ENCODE peak calls at places on chromosomes 1 and 21, in eight cellular contexts. H, F, S, I, G, Y, C and O are unnamed samples. For H3K4me1 and H3K27me3, the result is how much of the 10 kb centered on the place peaks cover.

GRCh38 chr1:204672482-204673216 is 12.9 kb downstream of the LRRN2 start:
- DNase-seq in I (no peak), Y (no peak), F (no peak), C (no peak), S (no peak), H (no peak), G (no peak), O (no peak)

GRCh38 chr1:38029081-38029681 is 16.6 kb downstream of the UTP11 start:
- DNase-seq in Y (no peak), S (no peak), F (no peak), G (no peak), I (no peak), H (no peak), C (peak), O (no peak)

GRCh38 chr21:34613679-34614442 is 1.1 kb downstream of the RCAN1 start:
- DNase-seq in I (no peak), G (no peak), S (no peak), Y (no peak), H (no peak), C (peak), F (peak), O (no peak)

GRCh38 chr1:77687519-77687906 is 5.1 kb upstream of the ZZZ3 start:
- DNase-seq in S (peak), I (no peak), Y (no peak), G (no peak), H (no peak), F (no peak), C (peak), O (no peak)

GRCh38 chr1:221264848-221265247 is 385.6 kb downstream of the HLX start:
- DNase-seq in H (no peak), F (no peak), G (no peak), S (no peak), I (no peak), Y (no peak), C (no peak), O (no peak)

GRCh38 chr1:204746838-204747442 is 61.4 kb upstream of the LRRN2 start:
- DNase-seq in F (peak), H (no peak), C (peak), Y (no peak), S (peak), G (peak), I (peak), O (peak)

GRCh38 chr1:89260575-89261275 is 11.9 kb downstream of the GBP5 start:
- DNase-seq in Y (no peak), I (no peak), S (no peak), H (no peak), G (no peak), C (peak), F (no peak), O (no peak)

GRCh38 chr1:19704247-19705113 is 39.8 kb downstream of the HTR6 start:
- DNase-seq in Y (peak), F (peak), H (peak), S (peak), G (peak), I (peak), C (peak), O (peak)

GRCh38 chr1:117582341-117582902 is 23.4 kb upstream of the TENT5C start:
- DNase-seq in H (no peak), S (no peak), Y (no peak), C (peak), I (no peak), G (no peak), F (no peak), O (peak)

GRCh38 chr1:57986432-57986831 is 560.1 kb downstream of the OMA1 start:
- DNase-seq in Y (no peak), H (no peak), S (no peak), G (no peak), C (no peak), I (no peak), F (no peak), O (no peak)

GRCh38 chr1:241934181-241934815 is 23.3 kb upstream of the BECN2 start:
- DNase-seq in C (peak), H (no peak), I (peak), G (no peak), Y (no peak), F (no peak), S (no peak), O (no peak)

GRCh38 chr1:48859429-48859828 is 82.7 kb upstream of the BEND5 start:
- DNase-seq in Y (no peak), F (no peak), I (no peak), S (no peak), C (peak), H (no peak), G (no peak), O (no peak)

GRCh38 chr1:22712502-22713271 is 2.0 kb downstream of the EPHB2 start:
- DNase-seq in C (no peak), I (no peak), Y (no peak), S (peak), F (no peak), H (no peak), G (peak), O (no peak)

GRCh38 chr1:33072707-33073106 is 8.2 kb upstream of the AZIN2 start:
- DNase-seq in S (no peak), H (no peak), C (peak), F (no peak), G (no peak), Y (no peak), I (no peak), O (no peak)

GRCh38 chr21:43190544-43191340 is 21.9 kb downstream of the CRYAA start:
- DNase-seq in F (no peak), C (no peak), G (no peak), H (peak), S (no peak), I (no peak), Y (no peak), O (no peak)

GRCh38 chr21:46443910-46444309 is 14.8 kb upstream of the DIP2A start:
- DNase-seq in S (no peak), G (no peak), I (no peak), Y (no peak), H (no peak), C (no peak), F (no peak), O (no peak)

GRCh38 chr1:204089044-204089751 is 16.3 kb downstream of the SOX13 start:
- DNase-seq in C (peak), S (no peak), Y (no peak), I (no peak), G (peak), F (no peak), H (peak), O (peak)

GRCh38 chr1:50105430-50105829 is 3.3 kb upstream of the ELAVL4 start:
- DNase-seq in I (no peak), C (no peak), H (no peak), S (no peak), Y (no peak), F (no peak), G (no peak), O (no peak)

GRCh38 chr1:179175011-179175934 is 54.2 kb downstream of the ABL2 start:
- DNase-seq in C (peak), H (peak), Y (no peak), I (no peak), F (no peak), S (no peak), G (no peak), O (no peak)

GRCh38 chr1:170881268-170882265 is 53.8 kb upstream of the MROH9 start:
- DNase-seq in S (peak), I (no peak), H (no peak), G (no peak), Y (no peak), F (no peak), C (peak), O (no peak)

GRCh38 chr1:11961230-11961629 is 19.0 kb upstream of the MFN2 start:
- DNase-seq in F (no peak), G (no peak), C (no peak), H (peak), I (no peak), Y (no peak), S (peak), O (no peak)

GRCh38 chr1:25784575-25785051 is 15.4 kb upstream of the SELENON start:
- DNase-seq in G (no peak), H (no peak), I (no peak), C (peak), F (no peak), Y (no peak), S (no peak), O (no peak)

GRCh38 chr1:151574575-151575529 is 34.7 kb downstream of the TUFT1 start:
- DNase-seq in H (no peak), Y (no peak), S (no peak), G (peak), I (no peak), C (peak), F (no peak), O (peak)

GRCh38 chr1:109814993-109815786 is 51.5 kb upstream of the EPS8L3 start:
- DNase-seq in S (no peak), I (no peak), C (no peak), G (no peak), H (no peak), Y (no peak), F (no peak), O (no peak)

GRCh38 chr1:29912413-29912812 is 676.1 kb downstream of the PTPRU start:
- DNase-seq in Y (no peak), G (no peak), C (peak), I (no peak), S (no peak), H (no peak), F (no peak), O (no peak)

GRCh38 chr1:220372451-220372850 is 100.2 kb upstream of the RAB3GAP2 start:
- DNase-seq in F (no peak), S (no peak), G (no peak), C (no peak), I (no peak), H (no peak), Y (no peak), O (no peak)

GRCh38 chr1:30727796-30728195 is 4.4 kb upstream of the MATN1 start:
- DNase-seq in C (peak), S (no peak), G (no peak), I (no peak), Y (no peak), H (no peak), F (no peak), O (no peak)

GRCh38 chr1:94013331-94013925 is 104.2 kb upstream of the GCLM start:
- DNase-seq in I (no peak), C (no peak), H (no peak), F (no peak), G (no peak), S (peak), Y (no peak), O (no peak)

GRCh38 chr1:55813619-55814018 is 598.5 kb upstream of the USP24 start:
- DNase-seq in C (peak), I (no peak), G (peak), Y (peak), F (no peak), H (peak), S (no peak), O (no peak)

GRCh38 chr1:3895279-3895950 is 4.7 kb downstream of the C1orf174 start:
- DNase-seq in I (no peak), G (no peak), H (no peak), S (no peak), C (peak), F (peak), Y (no peak), O (peak)

GRCh38 chr1:246934777-246935176 is 3.0 kb upstream of the AHCTF1 start:
- DNase-seq in C (no peak), F (no peak), I (no peak), S (no peak), H (no peak), G (no peak), Y (no peak), O (no peak)

GRCh38 chr1:60922304-60922703 is 160.1 kb upstream of the NFIA start:
- DNase-seq in G (peak), H (peak), Y (peak), I (no peak), F (no peak), C (no peak), S (no peak), O (no peak)

GRCh38 chr1:181152892-181153633 is 64.6 kb downstream of the IER5 start:
- DNase-seq in Y (peak), G (peak), I (no peak), H (peak), F (no peak), C (peak), S (peak), O (peak)

DNA sequence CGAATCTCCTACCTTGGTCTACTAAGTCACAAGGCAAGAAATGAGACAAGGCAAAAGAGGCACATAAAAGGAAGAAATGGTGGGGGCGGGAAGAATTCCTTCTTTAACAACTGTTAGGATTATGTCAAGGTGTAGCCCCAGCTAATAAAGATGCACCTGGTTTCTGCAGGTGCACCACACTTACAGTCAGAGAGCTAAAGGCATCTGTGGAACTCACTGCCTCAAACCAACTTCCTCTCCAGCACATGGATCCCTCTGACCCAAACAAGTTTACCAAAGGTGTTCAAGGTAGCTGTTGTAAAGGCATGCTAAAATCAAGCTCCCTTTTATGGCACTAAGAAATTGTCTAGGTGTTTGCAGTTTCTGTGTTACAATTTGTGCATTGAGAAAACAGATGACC is 38.1 kb downstream of the TGFBR3 start:
- DNase-seq in Y (no peak), F (no peak), I (no peak), S (no peak), C (no peak), G (no peak), H (no peak), O (no peak)
- H3K4me1 ChIP-seq in Y (under half), F (under half), I (under half), S (under half), C (under half), G (under half), H (under half), O (under half)

GRCh38 chr21:21828130-21828529 is 829.9 kb downstream of the NCAM2 start:
- DNase-seq in Y (no peak), I (no peak), H (no peak), F (no peak), G (no peak), S (no peak), C (no peak), O (no peak)

DNA sequence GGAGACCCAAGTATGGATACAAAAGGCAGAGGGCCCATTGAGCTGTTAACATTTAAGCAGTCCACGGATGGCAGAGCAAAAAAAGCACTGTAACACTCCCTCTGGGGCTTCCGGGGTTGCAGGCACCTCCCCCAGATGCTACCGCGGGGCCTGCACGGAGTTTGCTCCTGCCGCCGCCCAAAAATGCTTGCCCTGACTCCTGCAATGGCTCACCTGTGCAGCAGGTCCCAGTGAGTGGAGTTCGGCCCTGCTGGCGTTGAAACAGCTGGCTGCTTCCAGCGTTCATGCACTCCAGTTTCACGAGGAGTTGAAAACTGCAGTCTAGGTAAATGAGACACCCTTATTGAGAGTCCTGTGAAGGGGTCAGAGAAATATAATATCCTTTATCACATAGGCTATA is 832.8 kb downstream of the NCAM2 start:
- DNase-seq in G (no peak), F (no peak), Y (no peak), H (no peak), I (no peak), C (no peak), S (no peak), O (peak)
- H3K27me3 ChIP-seq in G (under half), F (under half), Y (under half), H (under half), I (under half), C (under half), S (under half), O (under half)

GRCh38 chr1:156508955-156509234 is 8.3 kb upstream of the MEF2D start:
- DNase-seq in H (no peak), Y (no peak), G (peak), F (no peak), I (no peak), C (peak), S (no peak), O (no peak)
- H3K4me1 ChIP-seq in H (under half), Y (under half), G (under half), F (under half), I (under half), C (under half), S (under half), O (under half)

GRCh38 chr1:2805801-2806430 is 4.4 kb upstream of the TTC34 start:
- DNase-seq in G (no peak), I (no peak), Y (no peak), H (no peak), S (no peak), F (peak), C (no peak), O (peak)

GRCh38 chr1:2808386-2808705 is 6.9 kb upstream of the TTC34 start:
- DNase-seq in F (no peak), G (no peak), H (no peak), I (no peak), S (no peak), C (no peak), Y (no peak), O (no peak)

GRCh38 chr1:2808831-2809605 is 7.5 kb upstream of the TTC34 start:
- DNase-seq in F (no peak), S (no peak), H (no peak), G (no peak), C (no peak), I (no peak), Y (no peak), O (no peak)

GRCh38 chr1:2807678-2808385 is 6.3 kb upstream of the TTC34 start:
- DNase-seq in Y (no peak), C (no peak), I (no peak), F (no peak), S (no peak), G (no peak), H (no peak), O (no peak)

GRCh38 chr1:2807036-2807435 is 5.5 kb upstream of the TTC34 start:
- DNase-seq in F (no peak), S (no peak), I (no peak), H (no peak), C (no peak), G (no peak), Y (no peak), O (no peak)
- H3K27me3 ChIP-seq in F (under half), S (under half), I (under half), H (half or more), C (under half), G (under half), Y (under half), O (under half)

GRCh38 chr1:115364776-115365155 is 26.7 kb upstream of the NGF start:
- DNase-seq in I (no peak), H (no peak), C (no peak), F (no peak), S (no peak), G (no peak), Y (no peak), O (no peak)

GRCh38 chr1:115365738-115366137 is 27.7 kb upstream of the NGF start:
- DNase-seq in S (no peak), G (peak), C (no peak), F (no peak), Y (no peak), I (no peak), H (no peak), O (no peak)

GRCh38 chr1:115363171-115363570 is 25.1 kb upstream of the NGF start:
- DNase-seq in F (no peak), G (no peak), Y (no peak), C (no peak), H (no peak), S (no peak), I (no peak), O (no peak)

GRCh38 chr1:115364044-115364775 is 26.2 kb upstream of the NGF start:
- DNase-seq in I (no peak), H (no peak), G (no peak), C (peak), F (no peak), Y (no peak), S (no peak), O (peak)
- H3K4me1 ChIP-seq in I (under half), H (under half), G (under half), C (under half), F (under half), Y (under half), S (under half), O (under half)

DNA sequence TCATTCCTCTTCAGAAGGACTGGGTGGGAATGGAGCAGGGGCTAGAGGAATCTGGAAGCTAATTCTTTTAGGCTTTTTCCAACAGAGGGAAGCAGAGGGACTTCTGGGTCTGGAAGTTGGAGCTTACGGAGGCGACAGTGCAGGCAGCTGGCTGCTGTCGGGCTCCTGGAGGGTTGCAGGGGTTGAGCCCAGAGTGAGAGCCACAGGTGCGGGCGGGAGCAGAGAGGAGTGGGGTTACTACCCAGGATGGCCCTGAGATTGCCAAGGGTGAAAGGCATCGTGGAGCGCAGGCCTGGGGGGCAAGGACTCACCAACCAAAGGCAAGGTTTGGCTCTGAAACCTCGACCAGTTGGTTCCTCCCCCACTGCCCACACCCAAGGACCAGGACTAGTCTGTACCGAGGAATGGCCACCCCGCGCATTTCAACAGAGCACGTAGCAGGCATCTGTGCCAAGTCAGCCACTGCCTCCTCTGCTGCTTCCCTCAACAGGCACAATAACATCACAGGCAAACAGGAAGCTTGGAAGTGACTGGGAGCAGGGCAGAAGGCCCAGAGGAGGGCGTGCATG is 22.8 kb upstream of the EDN2 start:
- DNase-seq in F (no peak), C (no peak), H (no peak), G (no peak), Y (no peak), I (no peak), S (no peak), O (no peak)
- H3K27me3 ChIP-seq in F (under half), C (under half), H (under half), G (under half), Y (under half), I (under half), S (under half), O (under half)

DNA sequence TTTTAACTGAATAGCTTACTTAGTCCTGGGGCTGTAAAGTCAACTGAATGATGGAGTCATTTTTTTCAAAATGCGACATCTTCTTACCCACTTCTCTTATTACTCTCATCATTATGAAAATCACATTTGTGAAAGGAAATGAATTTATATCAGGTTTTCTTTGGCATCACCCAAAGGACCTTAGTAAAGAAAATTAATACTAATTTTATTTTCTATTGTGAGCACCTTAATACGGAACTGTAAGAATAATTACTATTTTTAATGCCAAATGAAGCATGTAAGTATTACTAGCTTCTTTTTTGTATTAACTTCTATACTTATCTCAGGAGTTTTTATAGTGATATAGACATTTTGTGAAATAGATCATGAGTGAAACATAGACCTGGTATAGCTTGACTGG is 30.9 kb downstream of the PTPRC start:
- DNase-seq in C (no peak), G (no peak), I (no peak), H (no peak), S (no peak), F (no peak), Y (no peak), O (no peak)
- H3K4me1 ChIP-seq in C (half or more), G (under half), I (under half), H (under half), S (under half), F (half or more), Y (under half), O (under half)